ENCODE peak calls at places on chromosome 15, in five cellular contexts. One of them, this sample, is unnamed.
A peak's percentile ranks its signal among the peaks of the same experiment; 100 is the strongest.

GRCh38 chr15:42130246-42130986 is 26.0 kb downstream of the PLA2G4F start:
- DNase-seq in heart right ventricle: no peak
- DNase-seq in AML-193: no peak
- DNase-seq in GM23248: no peak
- DNase-seq in hepatocyte: no peak
- DNase-seq in this sample: no peak

GRCh38 chr15:32649336-32649735 is 7.8 kb downstream of the SCG5 start:
- DNase-seq in AML-193: no peak
- DNase-seq in GM23248: peak; percentile 65
- DNase-seq in hepatocyte: peak; percentile 30
- DNase-seq in heart right ventricle: no peak
- DNase-seq in this sample: no peak

GRCh38 chr15:49720221-49720620 is 99.4 kb downstream of the DTWD1 start:
- DNase-seq in AML-193: no peak
- DNase-seq in heart right ventricle: no peak
- DNase-seq in hepatocyte: no peak
- DNase-seq in GM23248: no peak
- DNase-seq in this sample: no peak

GRCh38 chr15:26889298-26889898 is 22.5 kb downstream of the GABRA5 start:
- DNase-seq in AML-193: peak; percentile 34
- DNase-seq in GM23248: peak; percentile 53
- DNase-seq in hepatocyte: peak; percentile 76
- DNase-seq in heart right ventricle: peak; percentile 30
- DNase-seq in this sample: peak; percentile 73

GRCh38 chr15:51051776-51052175 is 42.9 kb downstream of the TNFAIP8L3 start:
- DNase-seq in heart right ventricle: peak; percentile 64
- DNase-seq in AML-193: no peak
- DNase-seq in hepatocyte: no peak
- DNase-seq in GM23248: peak; percentile 44
- DNase-seq in this sample: no peak

GRCh38 chr15:66841953-66842681 is 140.1 kb downstream of the SMAD6 start:
- DNase-seq in heart right ventricle: peak; percentile 86
- DNase-seq in GM23248: peak; percentile 98
- DNase-seq in hepatocyte: peak; percentile 95
- DNase-seq in AML-193: peak; percentile 18
- DNase-seq in this sample: peak; percentile 45

GRCh38 chr15:91290553-91290952 is 190.5 kb downstream of the SV2B start:
- DNase-seq in GM23248: no peak
- DNase-seq in AML-193: no peak
- DNase-seq in hepatocyte: no peak
- DNase-seq in heart right ventricle: no peak
- DNase-seq in this sample: no peak

GRCh38 chr15:69059170-69059943 is 44.9 kb downstream of the NOX5 start:
- DNase-seq in heart right ventricle: peak; percentile 89
- DNase-seq in GM23248: peak; percentile 86
- DNase-seq in hepatocyte: peak; percentile 93
- DNase-seq in AML-193: peak; percentile 73
- DNase-seq in this sample: peak; percentile 84

GRCh38 chr15:100807028-100807427 is 72.6 kb upstream of the ALDH1A3 start:
- DNase-seq in hepatocyte: no peak
- DNase-seq in GM23248: no peak
- DNase-seq in heart right ventricle: no peak
- DNase-seq in AML-193: no peak
- DNase-seq in this sample: no peak

GRCh38 chr15:64695571-64695992 is 79.8 kb downstream of the RBPMS2 start:
- DNase-seq in heart right ventricle: peak; percentile 50
- DNase-seq in AML-193: peak; percentile 61
- DNase-seq in GM23248: no peak
- DNase-seq in hepatocyte: no peak
- DNase-seq in this sample: no peak

GRCh38 chr15:43134157-43134637 is 811 bp downstream of the TMEM62 start:
- DNase-seq in heart right ventricle: no peak
- DNase-seq in hepatocyte: no peak
- DNase-seq in GM23248: peak; percentile 17
- DNase-seq in AML-193: peak; percentile 11
- DNase-seq in this sample: no peak

GRCh38 chr15:45660231-45660979 is 25.6 kb downstream of the SQOR start:
- DNase-seq in GM23248: no peak
- DNase-seq in AML-193: no peak
- DNase-seq in hepatocyte: no peak
- DNase-seq in heart right ventricle: no peak
- DNase-seq in this sample: no peak

GRCh38 chr15:23467110-23467600 is 20.1 kb upstream of the GOLGA6L2 start:
- DNase-seq in hepatocyte: peak; percentile 39
- DNase-seq in heart right ventricle: no peak
- DNase-seq in AML-193: peak; percentile 39
- DNase-seq in GM23248: peak; percentile 70
- DNase-seq in this sample: no peak

GRCh38 chr15:88738796-88739195 is 64.4 kb upstream of the ACAN start:
- DNase-seq in hepatocyte: no peak
- DNase-seq in AML-193: no peak
- DNase-seq in heart right ventricle: no peak
- DNase-seq in GM23248: peak; percentile 10
- DNase-seq in this sample: no peak

GRCh38 chr15:25784876-25785642 is 78.1 kb downstream of the ATP10A start:
- DNase-seq in GM23248: peak; percentile 99
- DNase-seq in heart right ventricle: no peak
- DNase-seq in AML-193: no peak
- DNase-seq in hepatocyte: no peak
- DNase-seq in this sample: no peak

GRCh38 chr15:48002772-48003171 is 118.0 kb upstream of the SLC24A5 start:
- DNase-seq in hepatocyte: no peak
- DNase-seq in heart right ventricle: no peak
- DNase-seq in GM23248: no peak
- DNase-seq in AML-193: no peak
- DNase-seq in this sample: no peak

GRCh38 chr15:87211547-87211946 is 1045.0 kb downstream of the NTRK3 start:
- DNase-seq in hepatocyte: no peak
- DNase-seq in heart right ventricle: no peak
- DNase-seq in AML-193: no peak
- DNase-seq in GM23248: no peak
- DNase-seq in this sample: no peak

GRCh38 chr15:92906563-92907081 is 6.5 kb downstream of the CHD2 start:
- DNase-seq in GM23248: peak; percentile 72
- DNase-seq in hepatocyte: peak; percentile 65
- DNase-seq in AML-193: no peak
- DNase-seq in heart right ventricle: no peak
- DNase-seq in this sample: peak; percentile 63

GRCh38 chr15:39736646-39737550 is 45.7 kb downstream of the FSIP1 start:
- DNase-seq in hepatocyte: no peak
- DNase-seq in heart right ventricle: peak; percentile 64
- DNase-seq in AML-193: no peak
- DNase-seq in GM23248: no peak
- DNase-seq in this sample: no peak

GRCh38 chr15:94023520-94023919 is 207.8 kb upstream of the MCTP2 start:
- DNase-seq in AML-193: no peak
- DNase-seq in GM23248: no peak
- DNase-seq in heart right ventricle: no peak
- DNase-seq in hepatocyte: no peak
- DNase-seq in this sample: no peak

GRCh38 chr15:42108189-42108588 is 13.8 kb upstream of the PLA2G4D start:
- DNase-seq in hepatocyte: no peak
- DNase-seq in GM23248: no peak
- DNase-seq in heart right ventricle: no peak
- DNase-seq in AML-193: no peak
- DNase-seq in this sample: no peak

GRCh38 chr15:96348112-96349027 is 17.9 kb downstream of the NR2F2 start:
- DNase-seq in heart right ventricle: no peak
- DNase-seq in hepatocyte: no peak
- DNase-seq in GM23248: no peak
- DNase-seq in AML-193: no peak
- DNase-seq in this sample: no peak

GRCh38 chr15:73324496-73325170 is 44.1 kb downstream of the HCN4 start:
- DNase-seq in heart right ventricle: no peak
- DNase-seq in hepatocyte: no peak
- DNase-seq in GM23248: no peak
- DNase-seq in AML-193: no peak
- DNase-seq in this sample: no peak

GRCh38 chr15:64883097-64883581 is 28.6 kb upstream of the ANKDD1A start:
- DNase-seq in heart right ventricle: no peak
- DNase-seq in hepatocyte: no peak
- DNase-seq in AML-193: peak; percentile 79
- DNase-seq in GM23248: peak; percentile 40
- DNase-seq in this sample: no peak

GRCh38 chr15:26691249-26691648 is 81.6 kb downstream of the GABRB3 start:
- DNase-seq in GM23248: no peak
- DNase-seq in hepatocyte: no peak
- DNase-seq in AML-193: no peak
- DNase-seq in heart right ventricle: no peak
- DNase-seq in this sample: no peak

GRCh38 chr15:57146394-57147140 is 228.1 kb downstream of the TCF12 start:
- DNase-seq in hepatocyte: peak; percentile 38
- DNase-seq in AML-193: peak; percentile 61
- DNase-seq in GM23248: peak; percentile 78
- DNase-seq in heart right ventricle: peak; percentile 57
- DNase-seq in this sample: no peak

GRCh38 chr15:73959012-73959581 is 32.8 kb downstream of the LOXL1 start:
- DNase-seq in AML-193: peak; percentile 27
- DNase-seq in hepatocyte: no peak
- DNase-seq in GM23248: peak; percentile 40
- DNase-seq in heart right ventricle: no peak
- DNase-seq in this sample: peak; percentile 63

GRCh38 chr15:76253851-76254440 is 57.3 kb downstream of the ETFA start:
- DNase-seq in GM23248: no peak
- DNase-seq in hepatocyte: no peak
- DNase-seq in heart right ventricle: no peak
- DNase-seq in AML-193: no peak
- DNase-seq in this sample: no peak

GRCh38 chr15:82709421-82710207 is at the start of gene AP3B2:
- DNase-seq in heart right ventricle: peak; percentile 33
- DNase-seq in hepatocyte: peak; percentile 90
- DNase-seq in AML-193: no peak
- DNase-seq in GM23248: peak; percentile 91
- DNase-seq in this sample: peak; percentile 81

GRCh38 chr15:29774900-29775299 is 47.4 kb downstream of the TJP1 start:
- DNase-seq in hepatocyte: no peak
- DNase-seq in AML-193: no peak
- DNase-seq in heart right ventricle: no peak
- DNase-seq in GM23248: peak; percentile 77
- DNase-seq in this sample: no peak

GRCh38 chr15:69666441-69666882 is 213.8 kb downstream of the RPLP1 start:
- DNase-seq in hepatocyte: no peak
- DNase-seq in heart right ventricle: peak; percentile 24
- DNase-seq in GM23248: peak; percentile 54
- DNase-seq in AML-193: peak; percentile 6
- DNase-seq in this sample: peak; percentile 52

GRCh38 chr15:42404461-42405235 is 45.3 kb downstream of the CAPN3 start:
- DNase-seq in heart right ventricle: no peak
- DNase-seq in hepatocyte: peak; percentile 28
- DNase-seq in GM23248: no peak
- DNase-seq in AML-193: no peak
- DNase-seq in this sample: no peak

GRCh38 chr15:58357529-58358476 is 74.0 kb upstream of the LIPC start:
- DNase-seq in GM23248: peak; percentile 29
- DNase-seq in hepatocyte: peak; percentile 26
- DNase-seq in AML-193: no peak
- DNase-seq in heart right ventricle: no peak
- DNase-seq in this sample: peak; percentile 56

GRCh38 chr15:60379466-60380274 is 18.1 kb downstream of the ANXA2 start:
- DNase-seq in heart right ventricle: no peak
- DNase-seq in AML-193: no peak
- DNase-seq in hepatocyte: peak; percentile 83
- DNase-seq in GM23248: peak; percentile 99
- DNase-seq in this sample: no peak

GRCh38 chr15:99552111-99552510 is 13.7 kb upstream of the MEF2A start:
- DNase-seq in heart right ventricle: no peak
- DNase-seq in hepatocyte: no peak
- DNase-seq in GM23248: no peak
- DNase-seq in AML-193: no peak
- DNase-seq in this sample: no peak

GRCh38 chr15:96337991-96338771 is 7.7 kb downstream of the NR2F2 start:
- DNase-seq in AML-193: no peak
- DNase-seq in heart right ventricle: no peak
- DNase-seq in hepatocyte: no peak
- DNase-seq in GM23248: no peak
- DNase-seq in this sample: no peak

GRCh38 chr15:52392008-52392687 is 96.5 kb upstream of the MYO5C start:
- DNase-seq in GM23248: peak; percentile 87
- DNase-seq in hepatocyte: no peak
- DNase-seq in heart right ventricle: no peak
- DNase-seq in AML-193: no peak
- DNase-seq in this sample: no peak

GRCh38 chr15:86165263-86166204 is 85.9 kb downstream of the AGBL1 start:
- DNase-seq in heart right ventricle: no peak
- DNase-seq in GM23248: no peak
- DNase-seq in AML-193: no peak
- DNase-seq in hepatocyte: peak; percentile 11
- DNase-seq in this sample: no peak

GRCh38 chr15:100786139-100786531 is 93.5 kb upstream of the ALDH1A3 start:
- DNase-seq in hepatocyte: no peak
- DNase-seq in GM23248: no peak
- DNase-seq in AML-193: no peak
- DNase-seq in heart right ventricle: no peak
- DNase-seq in this sample: no peak

This sample was measured in activated naive CD4-positive, alpha-beta T cell treated with anti-CD3 and anti-CD28 coated beads, Interleukin-2, amount 10 ng/mL, durations not matched to agents 7 days and 5 days.